ENCODE peak calls at places on chromosomes 12 and 14, in six cellular contexts. K, C, Q, A, S and I are unnamed samples.
A peak's percentile ranks its signal among the peaks of the same experiment; 100 is the strongest.

GRCh38 chr12:98653866-98654493 is 8.9 kb downstream of the APAF1 start:
- DNase-seq in K (no peak), C (no peak), Q (no peak), A (no peak), S (no peak), I (peak; percentile 53)

GRCh38 chr12:15265868-15266267 is 44.7 kb upstream of the RERG start:
- DNase-seq in K (no peak), C (no peak), Q (no peak), A (no peak), S (no peak), I (no peak)

GRCh38 chr12:52148541-52149181 is 43.2 kb downstream of the KRT80 start:
- DNase-seq in K (peak; percentile 87), C (no peak), Q (no peak), A (peak; percentile 15), S (peak; percentile 49), I (no peak)

GRCh38 chr14:27338012-27338411 is 740.2 kb upstream of the NOVA1 start:
- DNase-seq in K (no peak), C (no peak), Q (no peak), A (no peak), S (no peak), I (no peak)

GRCh38 chr12:45402288-45402687 is 186.4 kb downstream of the ANO6 start:
- DNase-seq in K (no peak), C (no peak), Q (no peak), A (no peak), S (no peak), I (no peak)

GRCh38 chr12:14275886-14276285 is 89.6 kb upstream of the ATF7IP start:
- DNase-seq in K (no peak), C (no peak), Q (no peak), A (no peak), S (no peak), I (no peak)

GRCh38 chr12:108765289-108765764 is 34.0 kb upstream of the CORO1C start:
- DNase-seq in K (no peak), C (no peak), Q (no peak), A (no peak), S (no peak), I (no peak)

GRCh38 chr12:95574799-95575452 is 23.6 kb upstream of the USP44 start:
- DNase-seq in K (no peak), C (no peak), Q (no peak), A (no peak), S (no peak), I (no peak)

GRCh38 chr12:694734-695503 is 31.7 kb upstream of the NINJ2 start:
- DNase-seq in K (no peak), C (no peak), Q (no peak), A (no peak), S (no peak), I (no peak)

GRCh38 chr12:38056701-38057689 is 259.6 kb upstream of the ALG10B start:
- DNase-seq in K (no peak), C (no peak), Q (no peak), A (no peak), S (no peak), I (no peak)

GRCh38 chr12:92108651-92109050 is 37.0 kb downstream of the BTG1 start:
- DNase-seq in K (no peak), C (no peak), Q (no peak), A (no peak), S (no peak), I (no peak)

GRCh38 chr14:99586054-99586760 is 17.8 kb downstream of the CCDC85C start:
- DNase-seq in K (no peak), C (no peak), Q (no peak), A (no peak), S (no peak), I (no peak)

GRCh38 chr14:91841065-91841464 is 26.3 kb downstream of the TC2N start:
- DNase-seq in K (no peak), C (no peak), Q (no peak), A (no peak), S (no peak), I (no peak)

GRCh38 chr12:113862570-113863454 is 103.3 kb downstream of the RBM19 start:
- DNase-seq in K (no peak), C (no peak), Q (no peak), A (no peak), S (no peak), I (no peak)

GRCh38 chr12:104143918-104144317 is 5.9 kb upstream of the NFYB start:
- DNase-seq in K (no peak), C (no peak), Q (no peak), A (no peak), S (no peak), I (no peak)

GRCh38 chr12:115660211-115660805 is 617.2 kb downstream of the MED13L start:
- DNase-seq in K (peak; percentile 51), C (no peak), Q (no peak), A (peak; percentile 21), S (no peak), I (no peak)

GRCh38 chr14:78835052-78835451 is 664.9 kb downstream of the NRXN3 start:
- DNase-seq in K (no peak), C (no peak), Q (no peak), A (peak; percentile 4), S (no peak), I (peak; percentile 96)

GRCh38 chr12:457676-458075 is 2.1 kb upstream of the B4GALNT3 start:
- DNase-seq in K (no peak), C (no peak), Q (no peak), A (no peak), S (no peak), I (no peak)

GRCh38 chr12:91718326-91718725 is 427.3 kb downstream of the BTG1 start:
- DNase-seq in K (no peak), C (no peak), Q (no peak), A (no peak), S (no peak), I (no peak)

GRCh38 chr14:48008646-48009045 is 333.2 kb upstream of the MDGA2 start:
- DNase-seq in K (no peak), C (no peak), Q (no peak), A (no peak), S (no peak), I (no peak)

GRCh38 chr12:915090-915489 is 34.4 kb downstream of the RAD52 start:
- DNase-seq in K (no peak), C (no peak), Q (no peak), A (no peak), S (no peak), I (no peak)

GRCh38 chr12:8493084-8493483 is 20.2 kb upstream of the CLEC4D start:
- DNase-seq in K (peak; percentile 45), C (no peak), Q (no peak), A (no peak), S (no peak), I (no peak)

GRCh38 chr14:56894591-56894991 is 84.3 kb upstream of the OTX2 start:
- DNase-seq in K (no peak), C (no peak), Q (no peak), A (no peak), S (no peak), I (no peak)

GRCh38 chr14:82080319-82080718 is 546.7 kb upstream of the SEL1L start:
- DNase-seq in K (no peak), C (no peak), Q (no peak), A (no peak), S (no peak), I (no peak)

GRCh38 chr12:80553316-80553715 is 109.3 kb downstream of the PTPRQ start:
- DNase-seq in K (no peak), C (no peak), Q (no peak), A (no peak), S (no peak), I (no peak)

GRCh38 chr14:89618309-89618708 is 201.3 kb upstream of the FOXN3 start:
- DNase-seq in K (no peak), C (no peak), Q (no peak), A (no peak), S (peak; percentile 59), I (no peak)

GRCh38 chr14:51701956-51702355 is 50.2 kb downstream of the FRMD6 start:
- DNase-seq in K (no peak), C (no peak), Q (no peak), A (no peak), S (no peak), I (no peak)

GRCh38 chr12:48925218-48925871 is at the start of gene FKBP11:
- DNase-seq in K (peak; percentile 34), C (peak; percentile 58), Q (peak; percentile 66), A (peak; percentile 67), S (peak; percentile 79), I (no peak)

GRCh38 chr14:26484562-26484961 is 113.3 kb downstream of the NOVA1 start:
- DNase-seq in K (no peak), C (no peak), Q (no peak), A (no peak), S (no peak), I (no peak)

GRCh38 chr12:12158858-12159257 is 88.1 kb downstream of the BCL2L14 start:
- DNase-seq in K (no peak), C (no peak), Q (no peak), A (peak; percentile 17), S (no peak), I (no peak)

GRCh38 chr14:63344336-63344735 is 25.6 kb upstream of the GPHB5 start:
- DNase-seq in K (no peak), C (no peak), Q (no peak), A (no peak), S (no peak), I (no peak)

GRCh38 chr14:44742202-44742601 is 219.5 kb downstream of the KLHL28 start:
- DNase-seq in K (no peak), C (no peak), Q (no peak), A (no peak), S (no peak), I (no peak)